ENCODE peak calls at places on chromosomes 5 and 9, in eight cellular contexts. J, R, X, N, T, F, Y and W are unnamed samples.

GRCh38 chr5:14696057-14696456 is 31.5 kb downstream of the OTULIN start:
- DNase-seq in T (no peak), X (no peak), Y (no peak), R (no peak), J (no peak), N (no peak), F (no peak), W (no peak)

GRCh38 chr5:138668451-138668850 is 84.8 kb upstream of the CTNNA1 start:
- DNase-seq in Y (no peak), X (no peak), F (no peak), R (peak), N (no peak), J (peak), T (no peak), W (no peak)

GRCh38 chr9:134365791-134366222 is 39.6 kb downstream of the RXRA start:
- DNase-seq in J (no peak), N (no peak), X (no peak), T (peak), F (peak), R (no peak), Y (no peak), W (no peak)

GRCh38 chr5:53815471-53815870 is 255.0 kb downstream of the NDUFS4 start:
- DNase-seq in R (no peak), N (no peak), F (no peak), Y (no peak), T (no peak), J (no peak), X (no peak), W (no peak)

GRCh38 chr5:145471026-145471425 is 364.1 kb downstream of the PRELID2 start:
- DNase-seq in N (no peak), Y (no peak), J (no peak), F (no peak), R (no peak), X (no peak), T (no peak), W (no peak)

GRCh38 chr5:159412284-159413046 is 82.2 kb upstream of the IL12B start:
- DNase-seq in Y (peak), R (peak), F (no peak), J (peak), X (peak), N (peak), T (peak), W (peak)

GRCh38 chr5:41071975-41072374 is 833 bp upstream of the MROH2B start:
- DNase-seq in R (no peak), J (no peak), T (peak), N (no peak), X (no peak), Y (no peak), F (peak), W (no peak)

GRCh38 chr9:107635137-107635802 is 145.7 kb upstream of the KLF4 start:
- DNase-seq in X (no peak), J (no peak), Y (no peak), R (no peak), N (no peak), T (no peak), F (no peak), W (no peak)

GRCh38 chr5:127683006-127683405 is 20.2 kb upstream of the CCDC192 start:
- DNase-seq in J (no peak), N (no peak), R (no peak), T (no peak), F (no peak), X (no peak), Y (no peak), W (no peak)

GRCh38 chr9:129628709-129629108 is 2.7 kb downstream of the NTMT1 start:
- DNase-seq in R (no peak), N (no peak), Y (no peak), J (no peak), X (no peak), T (no peak), F (no peak), W (no peak)

GRCh38 chr9:97907051-97907450 is 15.2 kb downstream of the TRMO start:
- DNase-seq in X (no peak), J (peak), R (no peak), T (no peak), F (no peak), N (no peak), Y (no peak), W (no peak)

GRCh38 chr5:30607301-30607700 is 586.2 kb upstream of the CDH6 start:
- DNase-seq in Y (no peak), J (no peak), F (no peak), N (no peak), X (no peak), R (no peak), T (no peak), W (no peak)

GRCh38 chr9:684950-685340 is 156.6 kb upstream of the DMRT1 start:
- DNase-seq in J (no peak), X (no peak), R (no peak), T (no peak), N (no peak), F (no peak), Y (no peak), W (no peak)

GRCh38 chr5:83255268-83255667 is 177.9 kb downstream of the XRCC4 start:
- DNase-seq in T (peak), Y (no peak), R (no peak), N (no peak), J (no peak), X (no peak), F (peak), W (no peak)

GRCh38 chr5:4225741-4226140 is 630.1 kb downstream of the IRX1 start:
- DNase-seq in T (no peak), R (no peak), F (no peak), N (no peak), X (no peak), J (no peak), Y (no peak), W (no peak)

GRCh38 chr9:73347720-73348119 is 196.1 kb downstream of the ANXA1 start:
- DNase-seq in X (no peak), R (no peak), N (no peak), F (no peak), Y (no peak), T (no peak), J (no peak), W (no peak)

GRCh38 chr5:77558266-77558665 is 66.2 kb upstream of the WDR41 start:
- DNase-seq in N (no peak), Y (no peak), T (no peak), F (no peak), X (no peak), R (no peak), J (no peak), W (no peak)

GRCh38 chr5:149238540-149238939 is 33.1 kb upstream of the AFAP1L1 start:
- DNase-seq in R (no peak), Y (no peak), X (no peak), T (no peak), F (no peak), N (no peak), J (no peak), W (no peak)

GRCh38 chr5:96004754-96005153 is 43.1 kb upstream of the ELL2 start:
- DNase-seq in N (no peak), X (no peak), Y (no peak), R (no peak), T (no peak), J (no peak), F (no peak), W (no peak)

GRCh38 chr5:158080112-158080511 is 221.2 kb upstream of the CLINT1 start:
- DNase-seq in R (no peak), F (no peak), X (no peak), J (no peak), T (no peak), N (no peak), Y (no peak), W (no peak)

GRCh38 chr5:52854949-52855348 is 67.2 kb downstream of the ITGA1 start:
- DNase-seq in J (no peak), X (no peak), R (no peak), T (no peak), Y (no peak), F (no peak), N (no peak), W (no peak)

GRCh38 chr9:91483189-91483691 is 59.6 kb upstream of the NFIL3 start:
- DNase-seq in R (no peak), X (no peak), T (no peak), J (no peak), N (no peak), F (no peak), Y (no peak), W (no peak)

GRCh38 chr5:1293997-1294838 is 650 bp downstream of the TERT start:
- DNase-seq in J (no peak), X (no peak), R (no peak), F (no peak), T (no peak), Y (no peak), N (peak), W (no peak)

GRCh38 chr5:57435701-57436134 is 46.9 kb downstream of the ACTBL2 start:
- DNase-seq in Y (no peak), T (peak), R (no peak), F (peak), J (no peak), X (no peak), N (no peak), W (no peak)

GRCh38 chr5:83306572-83307241 is 164.8 kb upstream of the VCAN start:
- DNase-seq in Y (no peak), N (no peak), X (no peak), T (peak), J (no peak), F (peak), R (no peak), W (no peak)

GRCh38 chr9:36868591-36869282 is 165.3 kb downstream of the PAX5 start:
- DNase-seq in R (no peak), Y (no peak), X (no peak), T (no peak), J (no peak), N (no peak), F (no peak), W (peak)

GRCh38 chr5:59684388-59685003 is 209.0 kb downstream of the PDE4D start:
- DNase-seq in R (no peak), X (no peak), N (no peak), Y (no peak), F (no peak), J (no peak), T (no peak), W (no peak)